ENCODE peak calls at places on chromosomes 12 and 14, in eight cellular contexts. One of them, this sample, is unnamed.

GRCh38 chr12:119683816-119684215 is 15.9 kb downstream of the PRKAB1 start:
- DNase-seq in cardiac muscle cell: no peak
- DNase-seq in left ventricle myocardium inferior: no peak
- DNase-seq in fibroblast of villous mesenchyme: no peak
- DNase-seq in neural crest cell: no peak
- DNase-seq in stimulated activated CD4-positive, alpha-beta T cell treated with anti-CD3 and anti-CD28 coated beads, Interleukin-2, amount 100 ng/mL, for 24 hours: no peak
- DNase-seq in T-helper 2 cell treated with Interferon-gamma antibody and Interleukin-4, amounts not matched to agents 5 μg/mL and 100 μg/mL, for 36 hours: no peak
- DNase-seq in KG1: no peak
- DNase-seq in this sample: no peak

GRCh38 chr12:12817611-12818010 is 4.5 kb downstream of the DDX47 start:
- DNase-seq in cardiac muscle cell: no peak
- DNase-seq in left ventricle myocardium inferior: no peak
- DNase-seq in fibroblast of villous mesenchyme: no peak
- DNase-seq in neural crest cell: no peak
- DNase-seq in stimulated activated CD4-positive, alpha-beta T cell treated with anti-CD3 and anti-CD28 coated beads, Interleukin-2, amount 100 ng/mL, for 24 hours: no peak
- DNase-seq in T-helper 2 cell treated with Interferon-gamma antibody and Interleukin-4, amounts not matched to agents 5 μg/mL and 100 μg/mL, for 36 hours: no peak
- DNase-seq in KG1: no peak
- DNase-seq in this sample: no peak

GRCh38 chr12:54975875-54976274 is 8.7 kb downstream of the TESPA1 start:
- DNase-seq in cardiac muscle cell: no peak
- DNase-seq in left ventricle myocardium inferior: no peak
- DNase-seq in fibroblast of villous mesenchyme: no peak
- DNase-seq in neural crest cell: no peak
- DNase-seq in stimulated activated CD4-positive, alpha-beta T cell treated with anti-CD3 and anti-CD28 coated beads, Interleukin-2, amount 100 ng/mL, for 24 hours: no peak
- DNase-seq in T-helper 2 cell treated with Interferon-gamma antibody and Interleukin-4, amounts not matched to agents 5 μg/mL and 100 μg/mL, for 36 hours: no peak
- DNase-seq in KG1: no peak
- DNase-seq in this sample: no peak

GRCh38 chr12:109864916-109865315 is 15.4 kb downstream of the GLTP start:
- DNase-seq in cardiac muscle cell: no peak
- DNase-seq in left ventricle myocardium inferior: no peak
- DNase-seq in fibroblast of villous mesenchyme: no peak
- DNase-seq in neural crest cell: no peak
- DNase-seq in stimulated activated CD4-positive, alpha-beta T cell treated with anti-CD3 and anti-CD28 coated beads, Interleukin-2, amount 100 ng/mL, for 24 hours: no peak
- DNase-seq in T-helper 2 cell treated with Interferon-gamma antibody and Interleukin-4, amounts not matched to agents 5 μg/mL and 100 μg/mL, for 36 hours: no peak
- DNase-seq in KG1: no peak
- DNase-seq in this sample: no peak

GRCh38 chr12:57131896-57132744 is 3.8 kb downstream of the LRP1 start:
- DNase-seq in cardiac muscle cell: no peak
- DNase-seq in left ventricle myocardium inferior: no peak
- DNase-seq in fibroblast of villous mesenchyme: no peak
- DNase-seq in neural crest cell: no peak
- DNase-seq in stimulated activated CD4-positive, alpha-beta T cell treated with anti-CD3 and anti-CD28 coated beads, Interleukin-2, amount 100 ng/mL, for 24 hours: no peak
- DNase-seq in T-helper 2 cell treated with Interferon-gamma antibody and Interleukin-4, amounts not matched to agents 5 μg/mL and 100 μg/mL, for 36 hours: no peak
- DNase-seq in KG1: no peak
- DNase-seq in this sample: no peak

GRCh38 chr14:19906665-19907064 is 13.7 kb upstream of the OR4K5 start:
- DNase-seq in cardiac muscle cell: no peak
- DNase-seq in left ventricle myocardium inferior: no peak
- DNase-seq in fibroblast of villous mesenchyme: no peak
- DNase-seq in neural crest cell: no peak
- DNase-seq in stimulated activated CD4-positive, alpha-beta T cell treated with anti-CD3 and anti-CD28 coated beads, Interleukin-2, amount 100 ng/mL, for 24 hours: no peak
- DNase-seq in T-helper 2 cell treated with Interferon-gamma antibody and Interleukin-4, amounts not matched to agents 5 μg/mL and 100 μg/mL, for 36 hours: no peak
- DNase-seq in KG1: no peak
- DNase-seq in this sample: no peak

GRCh38 chr12:62466018-62466595 is 519 bp upstream of the MON2 start:
- DNase-seq in cardiac muscle cell: peak
- DNase-seq in left ventricle myocardium inferior: no peak
- DNase-seq in fibroblast of villous mesenchyme: peak
- DNase-seq in neural crest cell: peak
- DNase-seq in stimulated activated CD4-positive, alpha-beta T cell treated with anti-CD3 and anti-CD28 coated beads, Interleukin-2, amount 100 ng/mL, for 24 hours: peak
- DNase-seq in T-helper 2 cell treated with Interferon-gamma antibody and Interleukin-4, amounts not matched to agents 5 μg/mL and 100 μg/mL, for 36 hours: peak
- DNase-seq in KG1: no peak
- DNase-seq in this sample: peak

GRCh38 chr14:79496701-79497100 is 714.6 kb downstream of the DIO2 start:
- DNase-seq in cardiac muscle cell: no peak
- DNase-seq in left ventricle myocardium inferior: no peak
- DNase-seq in fibroblast of villous mesenchyme: no peak
- DNase-seq in neural crest cell: no peak
- DNase-seq in stimulated activated CD4-positive, alpha-beta T cell treated with anti-CD3 and anti-CD28 coated beads, Interleukin-2, amount 100 ng/mL, for 24 hours: no peak
- DNase-seq in T-helper 2 cell treated with Interferon-gamma antibody and Interleukin-4, amounts not matched to agents 5 μg/mL and 100 μg/mL, for 36 hours: no peak
- DNase-seq in KG1: no peak
- DNase-seq in this sample: no peak

GRCh38 chr12:10182662-10183061 is 3.8 kb downstream of the TMEM52B start:
- DNase-seq in cardiac muscle cell: no peak
- DNase-seq in left ventricle myocardium inferior: no peak
- DNase-seq in fibroblast of villous mesenchyme: peak
- DNase-seq in neural crest cell: no peak
- DNase-seq in stimulated activated CD4-positive, alpha-beta T cell treated with anti-CD3 and anti-CD28 coated beads, Interleukin-2, amount 100 ng/mL, for 24 hours: no peak
- DNase-seq in T-helper 2 cell treated with Interferon-gamma antibody and Interleukin-4, amounts not matched to agents 5 μg/mL and 100 μg/mL, for 36 hours: no peak
- DNase-seq in KG1: no peak
- DNase-seq in this sample: no peak

GRCh38 chr12:116614194-116614885 is 55.2 kb downstream of the MAP1LC3B2 start:
- DNase-seq in cardiac muscle cell: no peak
- DNase-seq in left ventricle myocardium inferior: no peak
- DNase-seq in fibroblast of villous mesenchyme: no peak
- DNase-seq in neural crest cell: no peak
- DNase-seq in stimulated activated CD4-positive, alpha-beta T cell treated with anti-CD3 and anti-CD28 coated beads, Interleukin-2, amount 100 ng/mL, for 24 hours: no peak
- DNase-seq in T-helper 2 cell treated with Interferon-gamma antibody and Interleukin-4, amounts not matched to agents 5 μg/mL and 100 μg/mL, for 36 hours: no peak
- DNase-seq in KG1: no peak
- DNase-seq in this sample: no peak